ENCODE peak calls at places on chromosomes 4 and X, in nine cellular contexts. One of them, this sample, is unnamed.

GRCh38 chr4:113756005-113756410 is 5.5 kb downstream of the CAMK2D start:
- DNase-seq in effector memory CD4-positive, alpha-beta T cell: no peak
- DNase-seq in body of pancreas: no peak
- DNase-seq in transverse colon: no peak
- DNase-seq in K562: no peak
- DNase-seq in choroid plexus epithelial cell: peak
- DNase-seq in suprapubic skin: no peak
- DNase-seq in lung: no peak
- DNase-seq in cardiac fibroblast: peak
- DNase-seq in this sample: no peak

GRCh38 chr4:128835498-128836222 is 26.2 kb downstream of the JADE1 start:
- DNase-seq in choroid plexus epithelial cell: peak
- DNase-seq in suprapubic skin: no peak
- DNase-seq in effector memory CD4-positive, alpha-beta T cell: no peak
- DNase-seq in body of pancreas: peak
- DNase-seq in transverse colon: peak
- DNase-seq in lung: peak
- DNase-seq in K562: no peak
- DNase-seq in cardiac fibroblast: no peak
- DNase-seq in this sample: no peak

GRCh38 chr4:183589710-183590109 is 69.3 kb downstream of the RWDD4 start:
- DNase-seq in body of pancreas: no peak
- DNase-seq in effector memory CD4-positive, alpha-beta T cell: no peak
- DNase-seq in cardiac fibroblast: no peak
- DNase-seq in suprapubic skin: no peak
- DNase-seq in choroid plexus epithelial cell: peak
- DNase-seq in lung: no peak
- DNase-seq in K562: no peak
- DNase-seq in transverse colon: no peak
- DNase-seq in this sample: no peak

GRCh38 chrX:63511361-63511760 is 160.2 kb upstream of the SPIN4 start:
- DNase-seq in body of pancreas: no peak
- DNase-seq in effector memory CD4-positive, alpha-beta T cell: no peak
- DNase-seq in choroid plexus epithelial cell: no peak
- DNase-seq in suprapubic skin: no peak
- DNase-seq in K562: no peak
- DNase-seq in cardiac fibroblast: no peak
- DNase-seq in lung: no peak
- DNase-seq in transverse colon: no peak
- DNase-seq in this sample: peak

GRCh38 chr4:119337010-119337409 is 15.1 kb upstream of the FABP2 start:
- DNase-seq in cardiac fibroblast: no peak
- DNase-seq in transverse colon: no peak
- DNase-seq in choroid plexus epithelial cell: peak
- DNase-seq in suprapubic skin: no peak
- DNase-seq in K562: no peak
- DNase-seq in body of pancreas: no peak
- DNase-seq in lung: no peak
- DNase-seq in effector memory CD4-positive, alpha-beta T cell: no peak
- DNase-seq in this sample: no peak

GRCh38 chrX:57573754-57574153 is 18.1 kb upstream of the ZXDB start:
- DNase-seq in effector memory CD4-positive, alpha-beta T cell: no peak
- DNase-seq in K562: no peak
- DNase-seq in suprapubic skin: no peak
- DNase-seq in choroid plexus epithelial cell: peak
- DNase-seq in cardiac fibroblast: peak
- DNase-seq in lung: no peak
- DNase-seq in body of pancreas: peak
- DNase-seq in transverse colon: no peak
- DNase-seq in this sample: no peak

GRCh38 chrX:154732421-154733071 is 18.3 kb downstream of the GAB3 start:
- DNase-seq in body of pancreas: no peak
- DNase-seq in transverse colon: no peak
- DNase-seq in cardiac fibroblast: peak
- DNase-seq in lung: no peak
- DNase-seq in choroid plexus epithelial cell: peak
- DNase-seq in K562: no peak
- DNase-seq in suprapubic skin: no peak
- DNase-seq in effector memory CD4-positive, alpha-beta T cell: no peak
- DNase-seq in this sample: no peak

GRCh38 chr4:121373841-121374240 is 7.0 kb downstream of the QRFPR start:
- DNase-seq in effector memory CD4-positive, alpha-beta T cell: no peak
- DNase-seq in cardiac fibroblast: no peak
- DNase-seq in body of pancreas: no peak
- DNase-seq in K562: no peak
- DNase-seq in lung: no peak
- DNase-seq in choroid plexus epithelial cell: no peak
- DNase-seq in transverse colon: no peak
- DNase-seq in suprapubic skin: no peak
- DNase-seq in this sample: no peak

DNA sequence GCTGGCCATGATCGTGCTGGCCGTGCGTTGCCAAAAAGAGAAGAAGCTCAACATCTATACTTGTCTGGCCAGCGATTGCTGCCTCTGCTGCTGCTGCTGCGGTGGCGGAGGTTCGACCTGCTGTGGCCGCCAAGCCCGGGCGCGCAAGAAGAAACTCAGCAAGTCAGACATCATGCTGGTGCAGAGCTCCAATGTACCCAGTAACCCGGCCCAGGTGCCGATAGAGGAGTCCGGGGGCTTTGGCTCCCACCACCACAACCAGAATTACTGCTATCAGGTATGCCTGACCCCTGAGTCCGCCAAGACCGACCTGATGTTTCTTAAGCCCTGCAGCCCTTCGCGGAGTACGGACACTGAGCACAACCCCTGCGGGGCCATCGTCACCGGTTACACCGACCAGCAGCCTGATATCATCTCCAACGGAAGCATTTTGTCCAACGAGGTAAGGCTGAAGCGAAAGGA is 3.3 kb downstream of the PCDH10 start:
- DNase-seq in suprapubic skin: peak
- DNase-seq in effector memory CD4-positive, alpha-beta T cell: no peak
- DNase-seq in transverse colon: no peak
- DNase-seq in cardiac fibroblast: no peak
- DNase-seq in choroid plexus epithelial cell: peak
- DNase-seq in K562: no peak
- DNase-seq in lung: no peak
- DNase-seq in body of pancreas: no peak
- DNase-seq in this sample: no peak
- H3K4me3 ChIP-seq in suprapubic skin: peak
- H3K4me3 ChIP-seq in effector memory CD4-positive, alpha-beta T cell: no peak
- H3K4me3 ChIP-seq in transverse colon: no peak
- H3K4me3 ChIP-seq in cardiac fibroblast: peak
- H3K4me3 ChIP-seq in choroid plexus epithelial cell: peak
- H3K4me3 ChIP-seq in K562: no peak
- H3K4me3 ChIP-seq in lung: no peak
- H3K4me3 ChIP-seq in body of pancreas: no peak
- H3K4me3 ChIP-seq in this sample: no peak

DNA sequence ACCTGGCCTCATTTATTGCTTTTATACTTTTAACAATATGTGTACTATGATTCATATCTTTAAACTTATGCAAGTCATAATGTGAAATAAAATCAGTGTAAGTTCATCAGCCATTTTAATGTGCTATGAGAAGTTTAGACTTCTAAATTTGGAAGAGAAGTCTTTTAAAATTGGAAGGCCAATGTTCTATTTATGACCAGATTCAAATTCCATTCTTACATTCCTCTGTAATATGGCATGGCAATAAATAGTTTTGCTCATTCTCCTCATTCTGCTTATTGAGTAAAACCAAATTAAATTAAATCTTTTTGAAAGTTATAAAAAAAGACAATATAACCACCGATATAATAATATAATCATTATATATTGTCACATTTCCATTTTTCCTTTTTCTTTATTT is 126.2 kb downstream of the SORBS2 start:
- DNase-seq in lung: no peak
- DNase-seq in suprapubic skin: no peak
- DNase-seq in K562: no peak
- DNase-seq in choroid plexus epithelial cell: no peak
- DNase-seq in transverse colon: no peak
- DNase-seq in body of pancreas: no peak
- DNase-seq in cardiac fibroblast: peak
- DNase-seq in effector memory CD4-positive, alpha-beta T cell: no peak
- DNase-seq in this sample: no peak
- H3K4me3 ChIP-seq in lung: no peak
- H3K4me3 ChIP-seq in suprapubic skin: no peak
- H3K4me3 ChIP-seq in K562: no peak
- H3K4me3 ChIP-seq in choroid plexus epithelial cell: no peak
- H3K4me3 ChIP-seq in transverse colon: no peak
- H3K4me3 ChIP-seq in body of pancreas: no peak
- H3K4me3 ChIP-seq in cardiac fibroblast: no peak
- H3K4me3 ChIP-seq in effector memory CD4-positive, alpha-beta T cell: no peak
- H3K4me3 ChIP-seq in this sample: no peak

DNA sequence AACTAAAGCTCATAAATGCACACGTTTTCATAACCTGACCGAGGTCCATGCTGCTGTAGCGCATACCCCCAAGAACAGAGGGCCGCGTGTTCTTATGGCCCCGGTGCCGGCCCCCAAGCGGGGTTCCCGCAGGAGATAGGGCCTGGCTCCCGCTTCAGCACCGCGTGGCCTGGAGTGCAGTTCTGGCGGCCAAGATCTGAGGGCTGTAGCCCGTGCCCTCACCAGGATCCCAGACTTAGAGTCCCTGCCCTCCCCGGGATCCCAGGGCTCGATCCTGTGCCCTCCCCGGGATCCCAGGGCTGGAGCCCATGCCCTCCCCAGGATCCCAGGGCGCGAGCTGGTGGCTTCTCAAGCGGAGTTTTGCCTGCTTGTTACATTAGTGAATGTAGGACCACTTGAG is 1.0 kb upstream of the GRPEL1 start:
- DNase-seq in effector memory CD4-positive, alpha-beta T cell: no peak
- DNase-seq in suprapubic skin: peak
- DNase-seq in choroid plexus epithelial cell: no peak
- DNase-seq in body of pancreas: no peak
- DNase-seq in cardiac fibroblast: peak
- DNase-seq in lung: no peak
- DNase-seq in transverse colon: no peak
- DNase-seq in K562: peak
- DNase-seq in this sample: no peak
- H3K4me3 ChIP-seq in effector memory CD4-positive, alpha-beta T cell: peak
- H3K4me3 ChIP-seq in suprapubic skin: peak
- H3K4me3 ChIP-seq in choroid plexus epithelial cell: peak
- H3K4me3 ChIP-seq in body of pancreas: peak
- H3K4me3 ChIP-seq in cardiac fibroblast: peak
- H3K4me3 ChIP-seq in lung: peak
- H3K4me3 ChIP-seq in transverse colon: peak
- H3K4me3 ChIP-seq in K562: peak
- H3K4me3 ChIP-seq in this sample: peak

GRCh38 chrX:36950495-36951253 is 57.5 kb upstream of the FAM47C start:
- DNase-seq in effector memory CD4-positive, alpha-beta T cell: no peak
- DNase-seq in cardiac fibroblast: no peak
- DNase-seq in transverse colon: no peak
- DNase-seq in choroid plexus epithelial cell: no peak
- DNase-seq in suprapubic skin: no peak
- DNase-seq in lung: no peak
- DNase-seq in body of pancreas: no peak
- DNase-seq in K562: no peak
- DNase-seq in this sample: no peak
- H3K4me3 ChIP-seq in effector memory CD4-positive, alpha-beta T cell: no peak
- H3K4me3 ChIP-seq in cardiac fibroblast: no peak
- H3K4me3 ChIP-seq in transverse colon: no peak
- H3K4me3 ChIP-seq in choroid plexus epithelial cell: no peak
- H3K4me3 ChIP-seq in suprapubic skin: no peak
- H3K4me3 ChIP-seq in lung: no peak
- H3K4me3 ChIP-seq in body of pancreas: no peak
- H3K4me3 ChIP-seq in K562: no peak
- H3K4me3 ChIP-seq in this sample: no peak

GRCh38 chr4:108210989-108211725 is 42.4 kb upstream of the LEF1 start:
- DNase-seq in K562: no peak
- DNase-seq in cardiac fibroblast: peak
- DNase-seq in lung: no peak
- DNase-seq in effector memory CD4-positive, alpha-beta T cell: no peak
- DNase-seq in transverse colon: no peak
- DNase-seq in choroid plexus epithelial cell: no peak
- DNase-seq in body of pancreas: no peak
- DNase-seq in suprapubic skin: no peak
- DNase-seq in this sample: peak
- H3K4me3 ChIP-seq in K562: no peak
- H3K4me3 ChIP-seq in cardiac fibroblast: no peak
- H3K4me3 ChIP-seq in lung: no peak
- H3K4me3 ChIP-seq in effector memory CD4-positive, alpha-beta T cell: no peak
- H3K4me3 ChIP-seq in transverse colon: no peak
- H3K4me3 ChIP-seq in choroid plexus epithelial cell: no peak
- H3K4me3 ChIP-seq in body of pancreas: no peak
- H3K4me3 ChIP-seq in suprapubic skin: no peak
- H3K4me3 ChIP-seq in this sample: no peak

DNA sequence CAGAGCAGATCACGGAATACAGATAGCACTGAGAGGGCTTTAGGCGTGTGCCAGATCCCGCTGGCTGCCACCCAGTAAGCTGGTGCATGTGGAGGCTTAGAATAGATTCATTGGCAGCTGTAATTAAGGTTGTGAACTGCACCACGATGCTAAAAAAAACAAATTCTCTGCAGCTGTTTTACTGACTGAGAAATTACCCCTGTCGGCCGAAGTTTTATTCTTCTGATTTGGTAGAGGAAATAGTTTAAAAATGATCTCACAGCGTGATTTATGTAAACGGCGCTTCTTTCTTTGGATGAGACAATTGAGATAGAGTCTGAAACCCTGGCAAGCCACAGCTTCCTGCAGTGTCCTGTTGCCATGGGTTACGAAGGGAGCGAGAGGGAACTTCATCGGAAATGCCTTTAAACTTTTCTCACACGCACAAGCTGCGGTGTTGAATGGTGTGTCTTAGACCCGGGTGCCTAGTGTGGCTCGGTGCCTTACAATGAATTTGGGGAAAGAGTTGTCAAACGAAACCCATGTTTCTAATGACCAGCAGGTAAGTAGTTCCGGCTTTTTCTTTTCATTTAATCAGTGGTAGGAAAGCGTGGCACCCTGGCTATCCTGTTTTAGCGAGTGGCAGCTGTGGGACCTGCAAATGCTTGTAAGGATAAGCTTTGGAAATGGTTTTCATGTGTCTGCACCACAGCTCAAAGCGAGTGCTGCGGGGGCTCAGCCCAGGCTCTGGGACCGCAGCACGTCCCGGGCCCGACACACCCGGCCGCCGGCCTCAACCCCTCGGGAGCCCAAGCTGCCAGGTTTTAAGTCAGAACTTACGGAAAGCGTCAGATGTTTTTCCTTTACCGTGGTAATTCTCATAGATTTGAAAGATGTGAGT is 71.7 kb upstream of the HGFAC start:
- DNase-seq in lung: no peak
- DNase-seq in effector memory CD4-positive, alpha-beta T cell: no peak
- DNase-seq in cardiac fibroblast: peak
- DNase-seq in body of pancreas: no peak
- DNase-seq in choroid plexus epithelial cell: peak
- DNase-seq in K562: no peak
- DNase-seq in transverse colon: no peak
- DNase-seq in suprapubic skin: no peak
- DNase-seq in this sample: peak
- H3K4me3 ChIP-seq in lung: no peak
- H3K4me3 ChIP-seq in effector memory CD4-positive, alpha-beta T cell: peak
- H3K4me3 ChIP-seq in cardiac fibroblast: peak
- H3K4me3 ChIP-seq in body of pancreas: no peak
- H3K4me3 ChIP-seq in choroid plexus epithelial cell: peak
- H3K4me3 ChIP-seq in K562: no peak
- H3K4me3 ChIP-seq in transverse colon: no peak
- H3K4me3 ChIP-seq in suprapubic skin: peak
- H3K4me3 ChIP-seq in this sample: no peak